ENCODE peak calls at places on chromosomes 4 and X, in five cellular contexts. X is brain microvascular endothelial cell, G is heart right ventricle, O is tibial nerve, Y is HFF-Myc. Z is an unnamed sample.
A peak's percentile ranks its signal among the peaks of the same experiment; 100 is the strongest.

GRCh38 chr4:93776386-93777080 is 52.0 kb upstream of the ATOH1 start:
- DNase-seq in X (peak; percentile 11), G (no peak), O (no peak), Y (no peak), Z (no peak)

GRCh38 chr4:112516401-112517066 is 554 bp upstream of the NEUROG2 start:
- DNase-seq in X (no peak), G (peak; percentile 21), O (no peak), Y (no peak), Z (no peak)

GRCh38 chr4:7384929-7385890 is 49.5 kb downstream of the PSAPL1 start:
- DNase-seq in X (no peak), G (no peak), O (no peak), Y (no peak), Z (no peak)

GRCh38 chrX:1581132-1581531 is 10.3 kb upstream of the AKAP17A start:
- DNase-seq in X (peak; percentile 57), G (no peak), O (peak; percentile 73), Y (peak; percentile 27), Z (no peak)

GRCh38 chr4:47451657-47452056 is 11.8 kb downstream of the COMMD8 start:
- DNase-seq in X (peak; percentile 27), G (no peak), O (no peak), Y (peak; percentile 26), Z (peak; percentile 24)

GRCh38 chr4:73593631-73594241 is 26.5 kb downstream of the RASSF6 start:
- DNase-seq in X (peak; percentile 41), G (no peak), O (peak; percentile 21), Y (no peak), Z (peak; percentile 66)

GRCh38 chrX:31661280-31661679 is 589.4 kb upstream of the FTHL17 start:
- DNase-seq in X (no peak), G (no peak), O (no peak), Y (no peak), Z (no peak)

GRCh38 chr4:78774395-78774794 is 1.8 kb upstream of the BMP2K start:
- DNase-seq in X (no peak), G (no peak), O (no peak), Y (no peak), Z (no peak)

GRCh38 chrX:12080265-12080664 is 58.0 kb upstream of the FRMPD4 start:
- DNase-seq in X (peak; percentile 31), G (no peak), O (peak; percentile 4), Y (no peak), Z (peak; percentile 69)

GRCh38 chrX:72001906-72002305 is 91.3 kb downstream of the NHSL2 start:
- DNase-seq in X (no peak), G (no peak), O (no peak), Y (no peak), Z (no peak)

GRCh38 chr4:2462992-2463762 is 5.7 kb upstream of the RNF4 start:
- DNase-seq in X (no peak), G (no peak), O (no peak), Y (no peak), Z (peak; percentile 14)
- TF ChIP-seq CTCF in X (no peak), G (no peak), O (no peak), Y (peak; percentile 1), Z (no peak)

GRCh38 chrX:40107291-40108083 is 9.7 kb upstream of the BCOR start:
- DNase-seq in X (no peak), G (peak; percentile 64), O (no peak), Y (no peak), Z (no peak)
- H3K4me3 ChIP-seq in X (peak overlapping the region; percentile 9), G (peak overlapping the region; percentile 58), O (peak overlapping the region; percentile 54), Y (no peak overlapping the region), Z (no peak overlapping the region)

GRCh38 chr4:16284050-16284449 is 57.8 kb upstream of the TAPT1 start:
- DNase-seq in X (no peak), G (no peak), O (no peak), Y (no peak), Z (no peak)

DNA sequence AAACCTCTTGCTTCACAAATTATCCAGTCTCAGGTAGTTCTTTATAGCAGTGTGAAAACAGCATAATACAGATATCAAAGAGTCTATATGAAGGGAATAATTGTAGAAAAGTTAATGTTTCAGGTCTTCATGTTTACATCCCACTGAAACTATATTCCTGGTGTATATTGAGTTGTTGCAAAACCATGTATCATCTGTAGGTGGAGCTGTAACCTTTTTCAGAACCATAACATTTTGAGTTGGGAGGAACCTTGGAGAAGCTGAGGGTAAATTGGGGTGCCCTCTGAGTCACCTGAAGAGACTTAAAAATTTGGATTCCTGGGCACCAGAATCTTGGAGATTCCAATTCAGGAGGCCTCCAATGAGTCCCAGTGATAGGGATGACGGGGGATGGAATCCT is 51.9 kb upstream of the TAPT1 start:
- DNase-seq in X (no peak), G (no peak), O (no peak), Y (no peak), Z (no peak)
- TF ChIP-seq CTCF in X (no peak), G (no peak), O (no peak), Y (peak; percentile 22), Z (peak; percentile 10)

GRCh38 chr4:11611868-11612267 is 183.2 kb upstream of the HS3ST1 start:
- DNase-seq in X (no peak), G (no peak), O (no peak), Y (no peak), Z (no peak)
- H3K4me3 ChIP-seq in X (no peak overlapping the region), G (no peak overlapping the region), O (no peak overlapping the region), Y (no peak overlapping the region), Z (no peak overlapping the region)

GRCh38 chr4:103076777-103077347 is 301 bp upstream of the SLC9B2 start:
- DNase-seq in X (no peak), G (no peak), O (no peak), Y (no peak), Z (no peak)
- TF ChIP-seq CTCF in X (no peak), G (no peak), O (no peak), Y (no peak), Z (no peak)

DNA sequence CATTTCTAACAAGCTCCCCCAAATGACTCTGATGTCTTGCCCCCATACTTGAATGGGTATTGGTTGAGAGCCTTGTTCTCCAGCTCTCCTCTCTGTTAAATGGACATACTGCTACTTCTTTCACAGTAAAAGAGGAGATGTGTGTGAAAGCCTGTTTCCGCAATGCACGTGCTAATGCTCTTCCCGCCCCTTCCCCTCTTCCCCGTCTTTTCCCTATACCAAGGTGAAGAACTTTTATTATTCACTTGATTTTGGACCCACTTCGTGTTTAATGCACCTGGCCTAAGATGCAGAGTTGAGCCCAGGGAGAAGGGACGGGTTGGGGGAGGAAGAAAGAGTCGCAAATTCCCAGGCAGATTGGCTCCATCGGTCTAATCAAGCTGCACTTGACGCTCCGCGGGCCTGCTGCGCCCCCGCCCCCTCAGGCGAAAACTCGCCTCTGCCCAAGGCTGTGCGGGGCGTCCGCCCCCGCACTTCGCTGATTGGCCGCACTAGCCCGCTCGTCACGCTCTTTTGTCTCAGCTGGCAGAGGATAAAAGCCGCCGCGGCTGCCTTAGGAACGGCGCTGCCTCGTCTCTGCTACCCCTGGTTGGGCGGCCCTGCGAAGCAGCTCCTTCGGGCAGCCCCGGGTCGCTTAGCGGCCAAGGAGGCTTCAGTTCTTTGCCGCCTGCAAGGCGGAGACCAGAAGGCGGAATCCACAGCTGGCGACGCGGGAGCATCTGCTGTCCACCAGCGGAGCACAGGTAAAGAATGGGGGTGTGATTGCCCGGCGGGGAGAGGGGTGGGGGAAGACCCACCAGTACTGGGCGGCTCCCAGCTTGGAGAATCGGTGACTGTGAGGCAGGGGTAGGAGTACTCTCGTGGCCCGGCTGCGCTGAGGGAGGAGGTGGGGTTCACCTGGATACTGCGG is at the start of gene ZCCHC12:
- DNase-seq in X (peak; percentile 37), G (peak; percentile 25), O (no peak), Y (no peak), Z (peak; percentile 26)
- H3K4me3 ChIP-seq in X (peak within 1 kb of the TSS; percentile 43), G (peak within 1 kb of the TSS; percentile 34), O (peak within 1 kb of the TSS; percentile 31), Y (peak within 1 kb of the TSS; percentile 30), Z (peak within 1 kb of the TSS; percentile 31)

GRCh38 chrX:17374619-17375360 is at the start of gene NHS:
- DNase-seq in X (peak; percentile 56), G (peak; percentile 63), O (peak; percentile 52), Y (no peak), Z (peak; percentile 72)
- TF ChIP-seq CTCF in X (peak; percentile 51), G (peak; percentile 51), O (no peak), Y (peak; percentile 29), Z (peak; percentile 47)

Z was measured in fibroblast of the aortic adventitia.